ENCODE peak calls at places on chromosomes 4 and X, in eight cellular contexts. T is ELF-1; C is caudate nucleus; A is pancreas; H is globus pallidus; V is H54; S is stimulated activated CD8-positive, alpha-beta memory T cell treated with anti-CD3 and anti-CD28 coated beads, Interleukin-4, amount 100 ng/mL, for 24 hours; U is NCI-H774. Z is an unnamed sample.

GRCh38 chr4:174277433-174277832 is 6.0 kb downstream of the FBXO8 start:
- DNase-seq in H (no peak), U (no peak), A (no peak), V (no peak), C (no peak), T (no peak), S (no peak), Z (no peak)

GRCh38 chrX:74297766-74298165 is 6.2 kb upstream of the ZCCHC13 start:
- DNase-seq in C (no peak), V (no peak), T (no peak), H (no peak), A (no peak), S (no peak), U (no peak), Z (no peak)

GRCh38 chr4:10204401-10205058 is 87.9 kb upstream of the WDR1 start:
- DNase-seq in C (no peak), S (no peak), V (no peak), U (no peak), H (no peak), T (no peak), A (no peak), Z (no peak)

GRCh38 chrX:119655125-119655524 is 37.8 kb downstream of the SEPTIN6 start:
- DNase-seq in C (no peak), S (peak; percentile 49), H (no peak), U (no peak), V (peak; percentile 41), T (peak; percentile 54), A (no peak), Z (peak; percentile 89)

GRCh38 chrX:136198010-136198409 is 50.7 kb downstream of the FHL1 start:
- DNase-seq in S (no peak), U (no peak), V (no peak), T (no peak), C (no peak), H (no peak), A (no peak), Z (no peak)

GRCh38 chr4:55866973-55867574 is 13.6 kb downstream of the EXOC1 start:
- DNase-seq in V (no peak), T (peak; percentile 36), H (peak; percentile 57), A (no peak), S (no peak), C (peak; percentile 1), U (peak; percentile 43), Z (peak; percentile 59)

GRCh38 chrX:143788265-143788664 is 67.7 kb upstream of the SPANXN2 start:
- DNase-seq in U (no peak), T (no peak), H (no peak), V (no peak), C (no peak), A (no peak), S (no peak), Z (no peak)

GRCh38 chr4:186931519-186931918 is 207.9 kb upstream of the FAT1 start:
- DNase-seq in S (no peak), V (no peak), A (no peak), C (no peak), T (no peak), U (no peak), H (no peak), Z (peak; percentile 61)

GRCh38 chr4:39495446-39496208 is 31.6 kb downstream of the UGDH start:
- DNase-seq in H (no peak), V (no peak), T (no peak), U (no peak), S (no peak), C (no peak), A (no peak), Z (peak; percentile 10)

GRCh38 chr4:26452565-26453531 is 37.4 kb downstream of the CCKAR start:
- DNase-seq in V (no peak), U (peak; percentile 73), H (no peak), T (peak; percentile 15), S (no peak), C (no peak), A (peak; percentile 62), Z (no peak)

GRCh38 chr4:151035321-151035720 is 20.2 kb upstream of the LRBA start:
- DNase-seq in A (no peak), U (peak; percentile 89), T (peak; percentile 37), V (no peak), C (no peak), S (no peak), H (no peak), Z (no peak)

GRCh38 chr4:22595684-22596083 is 79.8 kb upstream of the ADGRA3 start:
- DNase-seq in V (no peak), S (no peak), H (no peak), U (no peak), A (no peak), T (no peak), C (no peak), Z (no peak)

GRCh38 chr4:153188966-153189801 is 15.1 kb upstream of the TRIM2 start:
- DNase-seq in T (no peak), H (no peak), S (no peak), A (peak; percentile 30), C (no peak), V (no peak), U (no peak), Z (peak; percentile 66)

GRCh38 chrX:108361316-108361715 is 76.9 kb downstream of the COL4A6 start:
- DNase-seq in H (no peak), U (no peak), C (no peak), T (no peak), S (no peak), A (no peak), V (no peak), Z (peak; percentile 8)

GRCh38 chr4:155541716-155542115 is 124.9 kb upstream of the GUCY1A1 start:
- DNase-seq in H (no peak), S (no peak), U (no peak), V (no peak), T (no peak), C (no peak), A (no peak), Z (no peak)

GRCh38 chrX:462853-463252 is 76.1 kb upstream of the PPP2R3B start:
- DNase-seq in H (no peak), U (no peak), T (no peak), C (no peak), A (no peak), V (no peak), S (no peak), Z (no peak)

GRCh38 chr4:152989554-152989970 is 53.4 kb downstream of the FHDC1 start:
- DNase-seq in S (no peak), H (no peak), C (no peak), V (no peak), U (no peak), A (no peak), T (no peak), Z (no peak)

GRCh38 chr4:52244773-52245360 is 193.8 kb downstream of the SPATA18 start:
- DNase-seq in C (no peak), T (no peak), A (no peak), V (no peak), H (no peak), S (no peak), U (peak; percentile 34), Z (no peak)

GRCh38 chr4:158534727-158535126 is 13.0 kb downstream of the RXFP1 start:
- DNase-seq in H (no peak), A (no peak), V (no peak), T (no peak), C (no peak), S (no peak), U (no peak), Z (no peak)

GRCh38 chr4:94525993-94526740 is 74.4 kb downstream of the PDLIM5 start:
- DNase-seq in A (no peak), S (no peak), H (no peak), V (no peak), T (no peak), U (no peak), C (no peak), Z (peak; percentile 72)

GRCh38 chr4:26242451-26242850 is 78.4 kb upstream of the RBPJ start:
- DNase-seq in C (no peak), A (no peak), V (no peak), T (no peak), S (no peak), U (no peak), H (no peak), Z (peak; percentile 52)

GRCh38 chrX:49919617-49920016 is 2.8 kb upstream of the CLCN5 start:
- DNase-seq in S (peak; percentile 4), C (no peak), V (no peak), U (no peak), H (peak; percentile 16), T (peak; percentile 63), A (peak; percentile 29), Z (peak; percentile 27)

GRCh38 chrX:74498924-74499323 is 77.6 kb downstream of the SLC16A2 start:
- DNase-seq in A (no peak), S (no peak), C (no peak), U (no peak), H (no peak), V (no peak), T (no peak), Z (no peak)

GRCh38 chrX:51860679-51861078 is 32.7 kb upstream of the MAGED1 start:
- DNase-seq in S (no peak), H (peak; percentile 24), A (no peak), V (peak; percentile 2), T (peak; percentile 69), U (no peak), C (no peak), Z (peak; percentile 40)

GRCh38 chr4:140719022-140719421 is 37.2 kb downstream of the TBC1D9 start:
- DNase-seq in T (no peak), U (no peak), S (no peak), V (no peak), H (no peak), C (no peak), A (no peak), Z (peak; percentile 68)

GRCh38 chrX:45347877-45348675 is 147.4 kb upstream of the DIPK2B start:
- DNase-seq in U (no peak), V (no peak), C (no peak), S (no peak), A (no peak), H (no peak), T (no peak), Z (peak; percentile 63)

Z was measured in astrocyte.